ENCODE peak calls at places on chromosomes 13 and 19, in ten cellular contexts. B is right lobe of liver; T is CD8-positive, alpha-beta memory T cell; H is stimulated activated CD4-positive, alpha-beta T cell treated with anti-CD3 and anti-CD28 coated beads, Interleukin-4, amount 100 ng/mL, for 48 hours; X is A549; V is HEK293T; R is activated T-helper 1 cell treated with Interleukin-2 at 50 U/mL for 16 hours; M is midbrain; G is activated T-helper 2 cell treated with anti-CD3 and anti-CD28 coated beads, Interferon-gamma antibody, Interleukin-2, Interleukin-4, amounts not matched to agents 10 μg/mL and 5 μg/mL and 100 μg/mL, durations not matched to agents 14 hours and 24 hours and 36 hours; P is left ventricle myocardium inferior. I is an unnamed sample.

GRCh38 chr13:93476175-93476574 is 249.6 kb downstream of the GPC6 start:
- DNase-seq in B (no peak), T (no peak), H (no peak), X (no peak), V (no peak), R (no peak), M (no peak), G (no peak), P (no peak), I (no peak)

GRCh38 chr13:48831248-48831647 is 144.5 kb upstream of the FNDC3A start:
- DNase-seq in B (no peak), T (no peak), H (no peak), X (no peak), V (no peak), R (no peak), M (no peak), G (no peak), P (no peak), I (no peak)

GRCh38 chr19:35155441-35155840 is 906 bp downstream of the FXYD5 start:
- DNase-seq in B (no peak), T (no peak), H (peak; percentile 15), X (no peak), V (no peak), R (no peak), M (no peak), G (no peak), P (no peak), I (no peak)

GRCh38 chr13:55234311-55234710 is 1906.4 kb upstream of the PRR20A start:
- DNase-seq in B (no peak), T (no peak), H (no peak), X (no peak), V (no peak), R (no peak), M (no peak), G (no peak), P (no peak), I (no peak)

GRCh38 chr19:5718579-5719273 is 1.2 kb downstream of the LONP1 start:
- DNase-seq in B (no peak), T (no peak), H (peak; percentile 49), X (no peak), V (no peak), R (no peak), M (no peak), G (peak; percentile 42), P (no peak), I (no peak)

GRCh38 chr13:105611424-105611823 is 924.0 kb downstream of the EFNB2 start:
- DNase-seq in B (no peak), T (no peak), H (no peak), X (no peak), V (no peak), R (no peak), M (no peak), G (no peak), P (no peak), I (no peak)

GRCh38 chr13:111906816-111907215 is 160.1 kb upstream of the SOX1 start:
- DNase-seq in B (no peak), T (no peak), H (no peak), X (no peak), V (no peak), R (no peak), M (no peak), G (no peak), P (no peak), I (no peak)

GRCh38 chr13:66532146-66532545 is 698.0 kb downstream of the PCDH9 start:
- DNase-seq in B (no peak), T (no peak), H (no peak), X (no peak), V (no peak), R (no peak), M (no peak), G (no peak), P (no peak), I (no peak)

GRCh38 chr13:111975539-111976473 is 91.1 kb upstream of the SOX1 start:
- DNase-seq in B (no peak), T (no peak), H (no peak), X (no peak), V (no peak), R (no peak), M (no peak), G (no peak), P (no peak), I (no peak)

GRCh38 chr13:29969286-29969685 is 118.9 kb upstream of the UBL3 start:
- DNase-seq in B (no peak), T (no peak), H (no peak), X (no peak), V (no peak), R (no peak), M (no peak), G (no peak), P (no peak), I (no peak)

GRCh38 chr19:54577334-54577733 is 3.7 kb downstream of the LILRA2 start:
- DNase-seq in B (no peak), T (no peak), H (no peak), X (no peak), V (no peak), R (no peak), M (no peak), G (no peak), P (no peak), I (no peak)

GRCh38 chr19:14433454-14434156 is 499 bp downstream of the PKN1 start:
- DNase-seq in B (no peak), T (peak; percentile 75), H (no peak), X (no peak), V (no peak), R (no peak), M (no peak), G (no peak), P (no peak), I (peak; percentile 76)

GRCh38 chr19:50512112-50512998 is 1.4 kb downstream of the ASPDH start:
- DNase-seq in B (peak; percentile 64), T (no peak), H (no peak), X (no peak), V (no peak), R (no peak), M (no peak), G (no peak), P (no peak), I (no peak)

GRCh38 chr19:4103073-4103418 is 20.9 kb downstream of the MAP2K2 start:
- DNase-seq in B (no peak), T (no peak), H (no peak), X (no peak), V (no peak), R (no peak), M (no peak), G (no peak), P (no peak), I (no peak)

GRCh38 chr19:56137405-56137804 is 3.7 kb upstream of the ZNF444 start:
- DNase-seq in B (peak; percentile 83), T (no peak), H (no peak), X (no peak), V (no peak), R (no peak), M (no peak), G (no peak), P (no peak), I (no peak)

GRCh38 chr13:33233547-33233946 is 52.0 kb downstream of the STARD13 start:
- DNase-seq in B (peak; percentile 74), T (no peak), H (no peak), X (no peak), V (no peak), R (no peak), M (no peak), G (no peak), P (peak; percentile 67), I (no peak)

GRCh38 chr13:38687246-38688229 is 661 bp downstream of the FREM2 start:
- DNase-seq in B (peak; percentile 59), T (no peak), H (no peak), X (no peak), V (peak; percentile 40), R (no peak), M (no peak), G (no peak), P (no peak), I (no peak)

GRCh38 chr13:101579291-101579802 is 126.9 kb downstream of the ITGBL1 start:
- DNase-seq in B (no peak), T (no peak), H (no peak), X (no peak), V (no peak), R (no peak), M (no peak), G (no peak), P (no peak), I (no peak)

GRCh38 chr13:70579941-70580340 is 471.7 kb upstream of the KLHL1 start:
- DNase-seq in B (no peak), T (no peak), H (no peak), X (no peak), V (no peak), R (no peak), M (no peak), G (no peak), P (no peak), I (no peak)

GRCh38 chr19:4448147-4448985 is 9.2 kb downstream of the UBXN6 start:
- DNase-seq in B (peak; percentile 86), T (no peak), H (no peak), X (no peak), V (no peak), R (no peak), M (no peak), G (no peak), P (no peak), I (no peak)

GRCh38 chr13:75495938-75496337 is 14.0 kb upstream of the TBC1D4 start:
- DNase-seq in B (no peak), T (no peak), H (no peak), X (no peak), V (no peak), R (no peak), M (no peak), G (no peak), P (no peak), I (no peak)

GRCh38 chr13:20658451-20658850 is 45.0 kb upstream of the IL17D start:
- DNase-seq in B (no peak), T (no peak), H (no peak), X (no peak), V (no peak), R (no peak), M (no peak), G (no peak), P (no peak), I (no peak)

GRCh38 chr19:16066611-16067104 is 9.6 kb upstream of the TPM4 start:
- DNase-seq in B (no peak), T (peak; percentile 57), H (peak; percentile 37), X (no peak), V (no peak), R (peak; percentile 23), M (no peak), G (no peak), P (no peak), I (peak; percentile 55)

GRCh38 chr13:59691501-59692066 is 472.1 kb downstream of the DIAPH3 start:
- DNase-seq in B (no peak), T (no peak), H (no peak), X (no peak), V (no peak), R (no peak), M (no peak), G (no peak), P (no peak), I (no peak)

GRCh38 chr19:2173388-2173787 is 9.7 kb downstream of the DOT1L start:
- DNase-seq in B (no peak), T (no peak), H (no peak), X (no peak), V (no peak), R (no peak), M (no peak), G (no peak), P (no peak), I (no peak)

GRCh38 chr19:17871878-17872250 is at the start of gene SLC5A5:
- DNase-seq in B (no peak), T (no peak), H (no peak), X (no peak), V (no peak), R (no peak), M (no peak), G (no peak), P (no peak), I (no peak)

GRCh38 chr19:46896076-46896794 is 35.4 kb downstream of the ARHGAP35 start:
- DNase-seq in B (peak; percentile 83), T (no peak), H (no peak), X (no peak), V (no peak), R (no peak), M (no peak), G (no peak), P (no peak), I (no peak)

GRCh38 chr19:46613525-46613924 is 11.4 kb downstream of the PTGIR start:
- DNase-seq in B (peak; percentile 48), T (peak; percentile 43), H (no peak), X (no peak), V (no peak), R (no peak), M (no peak), G (no peak), P (peak; percentile 13), I (no peak)